ENCODE peak calls at places on chromosomes 5 and 9, in ten cellular contexts. W is NCI-H460, Z is DMS79, M is cardiac fibroblast, X is astrocyte of the spinal cord, E is heart right ventricle, K is fibroblast of lung, U is RPMI8226, T is ovary, D is RWPE1. L is an unnamed sample.

GRCh38 chr9:7320139-7320538 is 479.4 kb downstream of the DMAC1 start:
- DNase-seq in W (peak; percentile 78), Z (no peak), M (peak; percentile 88), X (peak; percentile 84), E (no peak), K (peak; percentile 93), U (no peak), T (no peak), D (peak; percentile 12), L (no peak)

GRCh38 chr5:113043491-113043931 is 66.9 kb downstream of the DCP2 start:
- DNase-seq in W (peak; percentile 12), Z (no peak), M (peak; percentile 65), X (peak; percentile 35), E (peak; percentile 76), K (peak; percentile 51), U (no peak), T (no peak), D (peak; percentile 26), L (no peak)

GRCh38 chr9:130852801-130853200 is 17.7 kb downstream of the ABL1 start:
- DNase-seq in W (no peak), Z (no peak), M (no peak), X (no peak), E (no peak), K (no peak), U (no peak), T (no peak), D (no peak), L (peak; percentile 63)

GRCh38 chr5:127280494-127281220 is 9.9 kb upstream of the MEGF10 start:
- DNase-seq in W (no peak), Z (no peak), M (no peak), X (no peak), E (no peak), K (no peak), U (no peak), T (no peak), D (no peak), L (no peak)

GRCh38 chr9:90433398-90433890 is 209.2 kb downstream of the DIRAS2 start:
- DNase-seq in W (peak; percentile 86), Z (no peak), M (peak; percentile 32), X (peak; percentile 93), E (no peak), K (peak; percentile 35), U (no peak), T (no peak), D (peak; percentile 39), L (no peak)

GRCh38 chr5:151686673-151687378 is at the start of gene SPARC:
- DNase-seq in W (no peak), Z (no peak), M (peak; percentile 97), X (peak; percentile 94), E (peak; percentile 75), K (peak; percentile 97), U (no peak), T (peak; percentile 85), D (peak; percentile 47), L (peak; percentile 94)

GRCh38 chr9:92180669-92181181 is 65.5 kb upstream of the SPTLC1 start:
- DNase-seq in W (peak; percentile 25), Z (no peak), M (peak; percentile 66), X (peak; percentile 80), E (no peak), K (peak; percentile 83), U (peak; percentile 9), T (no peak), D (no peak), L (no peak)

GRCh38 chr5:153555420-153556114 is 65.1 kb downstream of the GRIA1 start:
- DNase-seq in W (no peak), Z (no peak), M (no peak), X (no peak), E (no peak), K (no peak), U (peak; percentile 3), T (no peak), D (no peak), L (no peak)

GRCh38 chr9:124429530-124429867 is 14.3 kb upstream of the PSMB7 start:
- DNase-seq in W (no peak), Z (no peak), M (no peak), X (no peak), E (no peak), K (no peak), U (no peak), T (no peak), D (no peak), L (no peak)

GRCh38 chr5:100505984-100506670 is 29.0 kb upstream of the FAM174A start:
- DNase-seq in W (peak; percentile 68), Z (no peak), M (peak; percentile 90), X (peak; percentile 91), E (no peak), K (peak; percentile 87), U (peak; percentile 24), T (no peak), D (peak; percentile 77), L (no peak)

GRCh38 chr5:53069626-53070025 is 39.9 kb downstream of the MOCS2 start:
- DNase-seq in W (no peak), Z (no peak), M (peak; percentile 66), X (peak; percentile 95), E (no peak), K (peak; percentile 94), U (no peak), T (no peak), D (no peak), L (no peak)

GRCh38 chr9:79617395-79617794 is 45.6 kb downstream of the TLE4 start:
- DNase-seq in W (no peak), Z (peak; percentile 11), M (peak; percentile 84), X (peak; percentile 69), E (no peak), K (peak; percentile 57), U (no peak), T (peak; percentile 71), D (no peak), L (peak; percentile 82)

GRCh38 chr5:171797563-171797962 is 11.9 kb downstream of the SMIM23 start:
- DNase-seq in W (no peak), Z (no peak), M (no peak), X (no peak), E (no peak), K (no peak), U (no peak), T (no peak), D (no peak), L (no peak)

GRCh38 chr5:114418546-114419388 is 56.9 kb downstream of the KCNN2 start:
- DNase-seq in W (no peak), Z (no peak), M (no peak), X (no peak), E (no peak), K (no peak), U (peak; percentile 57), T (no peak), D (no peak), L (no peak)

GRCh38 chr5:81232449-81233079 is 558 bp upstream of the CKMT2 start:
- DNase-seq in W (no peak), Z (no peak), M (peak; percentile 52), X (peak; percentile 55), E (peak; percentile 76), K (no peak), U (no peak), T (peak; percentile 72), D (no peak), L (peak; percentile 82)

GRCh38 chr5:29796018-29796417 is 1397.5 kb upstream of the CDH6 start:
- DNase-seq in W (peak; percentile 73), Z (no peak), M (no peak), X (no peak), E (no peak), K (no peak), U (no peak), T (no peak), D (no peak), L (no peak)

GRCh38 chr5:55597014-55597981 is 62.5 kb upstream of the PLPP1 start:
- DNase-seq in W (peak; percentile 25), Z (no peak), M (peak; percentile 81), X (peak; percentile 51), E (peak; percentile 47), K (peak; percentile 77), U (no peak), T (peak; percentile 34), D (peak; percentile 61), L (peak; percentile 91)

GRCh38 chr5:52638732-52639131 is 149.0 kb upstream of the ITGA1 start:
- DNase-seq in W (no peak), Z (peak; percentile 76), M (no peak), X (no peak), E (no peak), K (no peak), U (no peak), T (no peak), D (no peak), L (no peak)

GRCh38 chr5:127029513-127030258 is 672 bp downstream of the MARCHF3 start:
- DNase-seq in W (peak; percentile 56), Z (peak; percentile 4), M (peak; percentile 72), X (peak; percentile 73), E (peak; percentile 50), K (peak; percentile 59), U (peak; percentile 57), T (peak; percentile 50), D (peak; percentile 68), L (peak; percentile 73)

GRCh38 chr5:8961956-8962355 is 583.9 kb downstream of the SEMA5A start:
- DNase-seq in W (no peak), Z (no peak), M (no peak), X (no peak), E (no peak), K (peak; percentile 23), U (no peak), T (no peak), D (no peak), L (no peak)

GRCh38 chr9:28155067-28155466 is 581.8 kb upstream of the C9orf72 start:
- DNase-seq in W (no peak), Z (no peak), M (no peak), X (peak; percentile 14), E (no peak), K (no peak), U (no peak), T (no peak), D (no peak), L (no peak)

GRCh38 chr5:123099514-123100151 is 10.6 kb downstream of the PRDM6 start:
- DNase-seq in W (peak; percentile 35), Z (no peak), M (no peak), X (no peak), E (peak; percentile 17), K (peak; percentile 20), U (no peak), T (no peak), D (no peak), L (no peak)

GRCh38 chr5:177425196-177425800 is 1.2 kb upstream of the GRK6 start:
- DNase-seq in W (no peak), Z (no peak), M (no peak), X (no peak), E (no peak), K (no peak), U (no peak), T (no peak), D (no peak), L (no peak)